ENCODE peak calls at places on chromosome 12, in four cellular contexts. H, L, A and P are unnamed samples.

GRCh38 chr12:123519151-123520001 is 14.1 kb downstream of the RILPL1 start:
- DNase-seq in H (peak; percentile 83), L (no peak), A (no peak), P (no peak)

GRCh38 chr12:93849946-93850345 is 172.8 kb downstream of the CRADD start:
- DNase-seq in H (peak; percentile 65), L (no peak), A (no peak), P (no peak)

GRCh38 chr12:47854531-47854930 is 34.8 kb upstream of the HDAC7 start:
- DNase-seq in H (no peak), L (no peak), A (peak; percentile 40), P (no peak)

GRCh38 chr12:69502342-69503081 is 32.3 kb downstream of the FRS2 start:
- DNase-seq in H (no peak), L (no peak), A (no peak), P (no peak)

GRCh38 chr12:117408161-117408791 is 46.9 kb upstream of the NOS1 start:
- DNase-seq in H (no peak), L (no peak), A (peak; percentile 79), P (no peak)

GRCh38 chr12:65556676-65557424 is 267.4 kb upstream of the HMGA2 start:
- DNase-seq in H (peak; percentile 93), L (peak; percentile 82), A (peak; percentile 98), P (peak; percentile 58)

GRCh38 chr12:15122349-15122748 is 98.9 kb downstream of the RERG start:
- DNase-seq in H (no peak), L (no peak), A (no peak), P (no peak)

GRCh38 chr12:85357609-85358008 is 77.6 kb downstream of the ALX1 start:
- DNase-seq in H (no peak), L (no peak), A (no peak), P (no peak)

GRCh38 chr12:51383281-51383905 is 7.8 kb downstream of the GALNT6 start:
- DNase-seq in H (no peak), L (no peak), A (no peak), P (no peak)

GRCh38 chr12:128619263-128619662 is 204.5 kb downstream of the SLC15A4 start:
- DNase-seq in H (no peak), L (no peak), A (peak; percentile 69), P (no peak)

GRCh38 chr12:128609861-128610260 is 213.9 kb downstream of the SLC15A4 start:
- DNase-seq in H (no peak), L (no peak), A (peak; percentile 88), P (no peak)

GRCh38 chr12:128612150-128612850 is 211.5 kb downstream of the SLC15A4 start:
- DNase-seq in H (no peak), L (no peak), A (no peak), P (no peak)

GRCh38 chr12:128617304-128617833 is 206.4 kb downstream of the SLC15A4 start:
- DNase-seq in H (no peak), L (no peak), A (peak; percentile 70), P (no peak)

DNA sequence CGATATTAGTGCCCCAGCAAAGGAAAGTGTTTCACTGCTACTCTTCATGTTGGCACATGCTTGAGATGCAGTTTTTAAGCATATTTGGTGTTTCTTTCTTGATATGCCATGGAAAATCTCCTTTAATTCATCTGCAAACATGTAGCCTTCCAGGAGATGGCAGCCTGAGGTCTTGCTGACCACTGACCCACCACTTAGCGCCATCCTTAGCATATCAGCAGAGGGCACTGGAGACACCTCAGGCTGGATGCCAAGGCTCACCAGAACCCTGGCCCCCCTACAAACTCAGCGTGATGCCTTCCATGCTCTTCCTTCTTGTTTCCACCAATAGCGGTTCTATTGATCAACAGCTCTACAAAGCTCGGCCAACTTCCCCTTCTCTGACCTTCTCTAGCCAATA is 209.9 kb downstream of the SLC15A4 start:
- DNase-seq in H (no peak), L (no peak), A (peak; percentile 82), P (no peak)
- TF ChIP-seq CTCF in H (no peak), L (peak; percentile 4), A (peak; percentile 72), P (no peak)

DNA sequence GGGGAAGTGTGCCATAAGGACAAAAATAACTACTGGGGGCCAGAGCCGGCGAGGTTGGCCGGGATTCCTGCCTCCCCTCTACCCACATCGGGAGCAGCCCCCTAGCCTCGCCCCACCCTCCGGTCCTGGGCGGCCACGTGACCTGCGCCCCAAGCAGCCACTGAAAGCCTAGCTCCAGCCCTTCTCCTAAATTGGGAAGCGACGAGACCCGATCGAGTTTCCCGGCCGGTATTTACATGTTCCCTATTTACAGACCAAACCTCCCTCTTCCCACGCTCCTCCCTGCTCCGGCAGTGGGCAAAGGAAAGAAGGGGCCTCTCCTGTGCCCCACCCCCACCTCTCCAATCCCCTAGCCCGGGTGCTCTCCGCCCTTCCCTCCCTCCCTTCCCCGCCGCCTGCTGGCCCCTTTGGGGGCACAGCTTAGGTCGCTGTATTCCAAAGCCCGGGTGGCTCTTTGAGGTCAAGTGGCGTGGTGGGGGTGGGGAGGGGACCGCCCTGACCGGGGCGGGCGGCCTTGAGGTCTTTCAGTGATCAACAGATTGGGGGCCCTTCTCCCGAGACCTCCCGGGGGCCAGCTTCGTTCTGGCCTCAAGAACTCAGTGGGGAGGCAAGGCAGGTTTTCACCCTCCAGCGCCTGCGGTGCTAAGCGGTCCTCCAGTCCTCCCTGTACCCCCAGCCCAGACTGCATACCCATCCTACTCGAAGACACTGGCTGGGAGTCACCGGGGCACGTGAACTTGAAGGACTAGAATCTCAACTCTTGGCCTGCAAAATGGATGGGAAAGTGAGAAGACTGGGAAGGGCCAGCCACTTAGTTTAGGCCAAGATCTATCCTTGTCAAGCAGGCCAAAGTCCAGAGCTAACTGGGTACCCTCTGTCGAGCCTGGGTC is 6.3 kb upstream of the CTDSP2 start:
- DNase-seq in H (no peak), L (no peak), A (peak; percentile 94), P (no peak)
- TF ChIP-seq CTCF in H (no peak), L (no peak), A (peak; percentile 68), P (peak; percentile 22)

DNA sequence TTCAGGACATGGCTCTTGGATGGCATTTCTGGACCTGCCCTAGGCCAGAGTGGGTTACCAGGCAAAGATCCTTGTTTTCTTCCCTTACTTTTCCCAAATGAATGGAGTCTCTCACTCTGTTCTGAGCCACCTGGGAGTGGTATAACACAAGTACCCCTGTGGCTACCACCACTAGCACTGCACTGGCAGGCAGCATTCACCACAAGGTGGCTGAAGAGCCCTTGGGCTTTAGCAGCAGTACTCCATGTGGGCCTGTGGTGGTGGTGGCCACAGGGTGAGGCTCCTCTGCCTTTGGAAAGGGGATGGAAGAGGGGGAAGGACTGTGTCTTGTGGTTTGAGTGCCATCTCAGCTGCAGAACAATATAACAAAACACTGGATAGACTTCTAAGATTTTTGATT is 38.0 kb upstream of the LMNTD1 start:
- DNase-seq in H (no peak), L (no peak), A (peak; percentile 87), P (no peak)
- TF ChIP-seq CTCF in H (no peak), L (no peak), A (peak; percentile 97), P (no peak)

DNA sequence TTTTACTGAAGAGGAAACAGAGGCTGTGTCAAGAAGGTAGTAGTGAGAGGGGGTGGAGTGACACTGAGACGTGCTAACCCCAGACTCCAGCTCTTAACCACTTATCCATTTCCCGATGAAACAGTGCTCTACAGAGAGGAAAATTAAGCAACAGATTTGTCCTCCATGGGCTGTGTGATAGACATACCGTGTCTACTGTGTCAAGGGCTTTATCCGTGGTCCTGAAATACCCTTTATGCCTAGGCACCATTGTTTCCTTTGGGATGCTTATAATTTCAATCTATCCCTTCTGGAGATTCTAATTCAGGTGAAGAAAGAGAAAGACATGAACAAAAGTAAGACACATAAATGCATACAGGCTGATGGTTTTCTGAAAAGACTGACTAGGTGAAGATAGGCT is 71.7 kb downstream of the CMKLR1 start:
- DNase-seq in H (no peak), L (no peak), A (no peak), P (no peak)
- TF ChIP-seq CTCF in H (no peak), L (no peak), A (no peak), P (no peak)